ENCODE peak calls at places on chromosomes 6 and 20, in ten cellular contexts. G is stimulated activated naive B cell treated with anti-CD40 and anti-IgM and Interleukin-4, amounts not matched to agents 10 μg/mL and 1 μg/mL and 100 μg/mL, for 72 hours; Y is stimulated activated CD4-positive, alpha-beta T cell treated with anti-CD3 and anti-CD28 coated beads, Interleukin-1b, Interleukin-23, amount 100 ng/mL, for 24 hours; X is NCI-H774; U is activated CD8-positive, alpha-beta T cell treated with anti-CD3 and anti-CD28 coated beads for 36 hours; O is endothelial cell; A is NCI-H2081; K is substantia nigra; J is skeletal muscle cell; D is WTC11. Z is an unnamed sample.

GRCh38 chr6:107786709-107787588 is 37.2 kb downstream of the SCML4 start:
- DNase-seq in G (no peak), Y (no peak), X (no peak), U (peak), O (no peak), A (no peak), K (no peak), J (peak), D (no peak), Z (no peak)

GRCh38 chr6:90233994-90234393 is 62.6 kb downstream of the BACH2 start:
- DNase-seq in G (no peak), Y (peak), X (no peak), U (peak), O (no peak), A (no peak), K (no peak), J (no peak), D (no peak), Z (no peak)

GRCh38 chr6:101851911-101852310 is 458.4 kb downstream of the GRIK2 start:
- DNase-seq in G (no peak), Y (no peak), X (no peak), U (no peak), O (no peak), A (no peak), K (no peak), J (no peak), D (no peak), Z (no peak)

GRCh38 chr6:119966484-119966883 is 616.9 kb upstream of the MAN1A1 start:
- DNase-seq in G (no peak), Y (no peak), X (no peak), U (peak), O (no peak), A (no peak), K (no peak), J (no peak), D (peak), Z (peak)

GRCh38 chr6:154462425-154462824 is 48.1 kb downstream of the CNKSR3 start:
- DNase-seq in G (no peak), Y (no peak), X (no peak), U (no peak), O (no peak), A (no peak), K (no peak), J (no peak), D (no peak), Z (no peak)

GRCh38 chr6:158959552-158959951 is 40.5 kb downstream of the RSPH3 start:
- DNase-seq in G (no peak), Y (no peak), X (no peak), U (no peak), O (no peak), A (no peak), K (no peak), J (no peak), D (no peak), Z (no peak)

GRCh38 chr6:7730411-7730810 is 4.5 kb downstream of the BMP6 start:
- DNase-seq in G (no peak), Y (no peak), X (no peak), U (no peak), O (no peak), A (no peak), K (no peak), J (no peak), D (no peak), Z (peak)

GRCh38 chr6:156175971-156176421 is 601.2 kb upstream of the ARID1B start:
- DNase-seq in G (no peak), Y (no peak), X (peak), U (no peak), O (peak), A (peak), K (no peak), J (no peak), D (peak), Z (peak)

GRCh38 chr20:19783966-19784401 is 25.9 kb downstream of the RIN2 start:
- DNase-seq in G (no peak), Y (no peak), X (no peak), U (no peak), O (no peak), A (peak), K (no peak), J (no peak), D (no peak), Z (no peak)

GRCh38 chr6:15823838-15824414 is 161.1 kb upstream of the DTNBP1 start:
- DNase-seq in G (no peak), Y (no peak), X (no peak), U (no peak), O (no peak), A (no peak), K (no peak), J (no peak), D (no peak), Z (no peak)

GRCh38 chr20:47126709-47127108 is 229.8 kb downstream of the ZMYND8 start:
- DNase-seq in G (no peak), Y (no peak), X (no peak), U (no peak), O (no peak), A (no peak), K (no peak), J (no peak), D (no peak), Z (no peak)

Z was measured in NB4.